ENCODE peak calls at places on chromosomes 6 and 20, in eight cellular contexts. One of them, this sample, is unnamed.

GRCh38 chr6:27889628-27890315 is 22.4 kb downstream of the OR2B2 start:
- DNase-seq in heart left ventricle: no peak
- DNase-seq in A549: no peak
- DNase-seq in tibial artery: no peak
- DNase-seq in cardiac muscle cell: no peak
- DNase-seq in GM06990: peak
- DNase-seq in omental fat pad: no peak
- DNase-seq in hepatocyte: no peak
- DNase-seq in this sample: no peak

GRCh38 chr20:38723069-38723981 is 961 bp upstream of the SLC32A1 start:
- DNase-seq in heart left ventricle: no peak
- DNase-seq in A549: no peak
- DNase-seq in tibial artery: no peak
- DNase-seq in cardiac muscle cell: no peak
- DNase-seq in GM06990: peak
- DNase-seq in omental fat pad: no peak
- DNase-seq in hepatocyte: no peak
- DNase-seq in this sample: peak

GRCh38 chr6:149317656-149318571 is at the start of gene TAB2:
- DNase-seq in heart left ventricle: peak
- DNase-seq in A549: no peak
- DNase-seq in tibial artery: peak
- DNase-seq in cardiac muscle cell: peak
- DNase-seq in GM06990: peak
- DNase-seq in omental fat pad: no peak
- DNase-seq in hepatocyte: peak
- DNase-seq in this sample: peak

GRCh38 chr6:31582230-31582601 is at the start of gene LTB:
- DNase-seq in heart left ventricle: no peak
- DNase-seq in A549: no peak
- DNase-seq in tibial artery: no peak
- DNase-seq in cardiac muscle cell: no peak
- DNase-seq in GM06990: no peak
- DNase-seq in omental fat pad: no peak
- DNase-seq in hepatocyte: no peak
- DNase-seq in this sample: peak

GRCh38 chr6:19697744-19698290 is 139.4 kb upstream of the ID4 start:
- DNase-seq in heart left ventricle: no peak
- DNase-seq in A549: no peak
- DNase-seq in tibial artery: no peak
- DNase-seq in cardiac muscle cell: no peak
- DNase-seq in GM06990: no peak
- DNase-seq in omental fat pad: no peak
- DNase-seq in hepatocyte: no peak
- DNase-seq in this sample: no peak

GRCh38 chr6:33414592-33415271 is 3.2 kb downstream of the CUTA start:
- DNase-seq in heart left ventricle: no peak
- DNase-seq in A549: no peak
- DNase-seq in tibial artery: no peak
- DNase-seq in cardiac muscle cell: no peak
- DNase-seq in GM06990: no peak
- DNase-seq in omental fat pad: no peak
- DNase-seq in hepatocyte: no peak
- DNase-seq in this sample: no peak

GRCh38 chr20:51769941-51770615 is 1.9 kb upstream of the ATP9A start:
- DNase-seq in heart left ventricle: no peak
- DNase-seq in A549: no peak
- DNase-seq in tibial artery: no peak
- DNase-seq in cardiac muscle cell: no peak
- DNase-seq in GM06990: no peak
- DNase-seq in omental fat pad: no peak
- DNase-seq in hepatocyte: no peak
- DNase-seq in this sample: no peak

GRCh38 chr6:90160013-90160412 is 136.6 kb downstream of the BACH2 start:
- DNase-seq in heart left ventricle: no peak
- DNase-seq in A549: no peak
- DNase-seq in tibial artery: no peak
- DNase-seq in cardiac muscle cell: peak
- DNase-seq in GM06990: no peak
- DNase-seq in omental fat pad: no peak
- DNase-seq in hepatocyte: peak
- DNase-seq in this sample: no peak

GRCh38 chr6:109165392-109165964 is 70.2 kb downstream of the CEP57L1 start:
- DNase-seq in heart left ventricle: peak
- DNase-seq in A549: no peak
- DNase-seq in tibial artery: no peak
- DNase-seq in cardiac muscle cell: peak
- DNase-seq in GM06990: no peak
- DNase-seq in omental fat pad: no peak
- DNase-seq in hepatocyte: peak
- DNase-seq in this sample: no peak

GRCh38 chr20:17843246-17844132 is 125.1 kb downstream of the SNX5 start:
- DNase-seq in heart left ventricle: peak
- DNase-seq in A549: no peak
- DNase-seq in tibial artery: peak
- DNase-seq in cardiac muscle cell: no peak
- DNase-seq in GM06990: no peak
- DNase-seq in omental fat pad: no peak
- DNase-seq in hepatocyte: no peak
- DNase-seq in this sample: no peak

GRCh38 chr20:6122111-6122872 is 538 bp downstream of the FERMT1 start:
- DNase-seq in heart left ventricle: no peak
- DNase-seq in A549: peak
- DNase-seq in tibial artery: no peak
- DNase-seq in cardiac muscle cell: peak
- DNase-seq in GM06990: no peak
- DNase-seq in omental fat pad: no peak
- DNase-seq in hepatocyte: peak
- DNase-seq in this sample: no peak

GRCh38 chr6:127177030-127177928 is 58.8 kb downstream of the RSPO3 start:
- DNase-seq in heart left ventricle: no peak
- DNase-seq in A549: no peak
- DNase-seq in tibial artery: no peak
- DNase-seq in cardiac muscle cell: no peak
- DNase-seq in GM06990: no peak
- DNase-seq in omental fat pad: no peak
- DNase-seq in hepatocyte: no peak
- DNase-seq in this sample: no peak

GRCh38 chr6:2891768-2892170 is 11.3 kb downstream of the SERPINB9 start:
- DNase-seq in heart left ventricle: no peak
- DNase-seq in A549: no peak
- DNase-seq in tibial artery: no peak
- DNase-seq in cardiac muscle cell: no peak
- DNase-seq in GM06990: peak
- DNase-seq in omental fat pad: no peak
- DNase-seq in hepatocyte: no peak
- DNase-seq in this sample: peak

DNA sequence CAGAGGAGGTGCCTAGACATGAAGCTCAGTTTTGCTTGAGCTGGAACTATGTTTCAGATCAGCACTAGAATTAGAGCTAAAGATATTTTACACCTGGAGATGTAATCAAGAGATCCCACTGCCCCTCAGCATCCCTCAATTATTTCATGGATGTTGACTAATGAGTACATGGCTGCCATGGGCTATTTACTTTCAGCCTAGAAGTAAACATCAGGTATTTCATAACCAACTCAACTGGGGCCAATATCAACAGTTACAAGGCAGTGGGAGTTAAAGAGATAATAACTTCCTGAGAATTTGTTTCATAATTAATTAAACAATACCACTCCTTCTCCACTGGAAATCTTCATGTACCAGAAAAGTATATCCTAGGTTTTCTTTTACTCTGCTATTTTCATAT is 366.8 kb upstream of the MARCKS start:
- DNase-seq in heart left ventricle: no peak
- DNase-seq in A549: no peak
- DNase-seq in tibial artery: no peak
- DNase-seq in cardiac muscle cell: no peak
- DNase-seq in GM06990: no peak
- DNase-seq in omental fat pad: no peak
- DNase-seq in hepatocyte: no peak
- DNase-seq in this sample: no peak
- TF ChIP-seq CTCF in heart left ventricle: no peak
- TF ChIP-seq CTCF in A549: no peak
- TF ChIP-seq CTCF in tibial artery: no peak
- TF ChIP-seq CTCF in cardiac muscle cell: no peak
- TF ChIP-seq CTCF in GM06990: no peak
- TF ChIP-seq CTCF in omental fat pad: no peak
- TF ChIP-seq CTCF in hepatocyte: no peak
- TF ChIP-seq CTCF in this sample: no peak

DNA sequence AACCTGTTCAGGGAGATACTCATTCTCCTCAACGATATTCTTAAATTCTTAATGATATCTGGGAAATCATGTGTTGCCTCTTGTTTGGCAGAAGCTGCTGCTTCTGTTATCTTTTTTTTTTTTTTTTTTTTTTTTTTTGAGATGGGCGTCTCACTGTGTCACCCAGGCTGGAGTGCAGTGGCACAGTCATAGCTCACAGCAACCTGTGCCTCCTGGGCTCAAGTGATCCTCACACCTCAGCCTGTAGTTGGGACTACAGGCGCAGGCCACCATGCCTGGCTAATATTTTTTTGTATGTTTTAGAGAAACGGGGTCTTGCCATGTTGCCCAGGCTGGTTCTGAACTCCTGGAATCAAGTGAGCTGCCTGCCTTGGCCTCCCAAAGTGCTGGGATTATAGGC is 34.2 kb downstream of the SCAF8 start:
- DNase-seq in heart left ventricle: no peak
- DNase-seq in A549: no peak
- DNase-seq in tibial artery: no peak
- DNase-seq in cardiac muscle cell: no peak
- DNase-seq in GM06990: no peak
- DNase-seq in omental fat pad: no peak
- DNase-seq in hepatocyte: no peak
- DNase-seq in this sample: no peak
- TF ChIP-seq CTCF in heart left ventricle: no peak
- TF ChIP-seq CTCF in A549: no peak
- TF ChIP-seq CTCF in tibial artery: no peak
- TF ChIP-seq CTCF in cardiac muscle cell: no peak
- TF ChIP-seq CTCF in GM06990: no peak
- TF ChIP-seq CTCF in omental fat pad: no peak
- TF ChIP-seq CTCF in hepatocyte: no peak
- TF ChIP-seq CTCF in this sample: no peak

GRCh38 chr6:53793318-53793975 is 1.4 kb upstream of the LRRC1 start:
- DNase-seq in heart left ventricle: peak
- DNase-seq in A549: peak
- DNase-seq in tibial artery: no peak
- DNase-seq in cardiac muscle cell: peak
- DNase-seq in GM06990: peak
- DNase-seq in omental fat pad: no peak
- DNase-seq in hepatocyte: peak
- DNase-seq in this sample: peak
- TF ChIP-seq CTCF in heart left ventricle: peak
- TF ChIP-seq CTCF in A549: no peak
- TF ChIP-seq CTCF in tibial artery: no peak
- TF ChIP-seq CTCF in cardiac muscle cell: no peak
- TF ChIP-seq CTCF in GM06990: no peak
- TF ChIP-seq CTCF in omental fat pad: no peak
- TF ChIP-seq CTCF in hepatocyte: no peak
- TF ChIP-seq CTCF in this sample: no peak

GRCh38 chr6:50711686-50712085 is 1.6 kb upstream of the TFAP2D start:
- DNase-seq in heart left ventricle: no peak
- DNase-seq in A549: no peak
- DNase-seq in tibial artery: no peak
- DNase-seq in cardiac muscle cell: no peak
- DNase-seq in GM06990: no peak
- DNase-seq in omental fat pad: no peak
- DNase-seq in hepatocyte: no peak
- DNase-seq in this sample: no peak
- TF ChIP-seq CTCF in heart left ventricle: no peak
- TF ChIP-seq CTCF in A549: no peak
- TF ChIP-seq CTCF in tibial artery: no peak
- TF ChIP-seq CTCF in cardiac muscle cell: no peak
- TF ChIP-seq CTCF in GM06990: no peak
- TF ChIP-seq CTCF in omental fat pad: no peak
- TF ChIP-seq CTCF in hepatocyte: no peak
- TF ChIP-seq CTCF in this sample: no peak

GRCh38 chr6:35449287-35449881 is 2.8 kb upstream of the FANCE start:
- DNase-seq in heart left ventricle: no peak
- DNase-seq in A549: peak
- DNase-seq in tibial artery: no peak
- DNase-seq in cardiac muscle cell: peak
- DNase-seq in GM06990: peak
- DNase-seq in omental fat pad: no peak
- DNase-seq in hepatocyte: peak
- DNase-seq in this sample: peak
- TF ChIP-seq CTCF in heart left ventricle: peak
- TF ChIP-seq CTCF in A549: peak
- TF ChIP-seq CTCF in tibial artery: peak
- TF ChIP-seq CTCF in cardiac muscle cell: peak
- TF ChIP-seq CTCF in GM06990: peak
- TF ChIP-seq CTCF in omental fat pad: no peak
- TF ChIP-seq CTCF in hepatocyte: peak
- TF ChIP-seq CTCF in this sample: peak

GRCh38 chr20:62477669-62478450 is 2.1 kb upstream of the GATA5 start:
- DNase-seq in heart left ventricle: no peak
- DNase-seq in A549: no peak
- DNase-seq in tibial artery: no peak
- DNase-seq in cardiac muscle cell: peak
- DNase-seq in GM06990: no peak
- DNase-seq in omental fat pad: no peak
- DNase-seq in hepatocyte: no peak
- DNase-seq in this sample: no peak
- TF ChIP-seq CTCF in heart left ventricle: no peak
- TF ChIP-seq CTCF in A549: peak
- TF ChIP-seq CTCF in tibial artery: no peak
- TF ChIP-seq CTCF in cardiac muscle cell: peak
- TF ChIP-seq CTCF in GM06990: no peak
- TF ChIP-seq CTCF in omental fat pad: no peak
- TF ChIP-seq CTCF in hepatocyte: peak
- TF ChIP-seq CTCF in this sample: no peak

GRCh38 chr6:133289733-133290306 is 48.7 kb downstream of the EYA4 start:
- DNase-seq in heart left ventricle: no peak
- DNase-seq in A549: no peak
- DNase-seq in tibial artery: no peak
- DNase-seq in cardiac muscle cell: no peak
- DNase-seq in GM06990: no peak
- DNase-seq in omental fat pad: no peak
- DNase-seq in hepatocyte: no peak
- DNase-seq in this sample: no peak

GRCh38 chr6:133291671-133292070 is 50.5 kb downstream of the EYA4 start:
- DNase-seq in heart left ventricle: no peak
- DNase-seq in A549: no peak
- DNase-seq in tibial artery: no peak
- DNase-seq in cardiac muscle cell: no peak
- DNase-seq in GM06990: no peak
- DNase-seq in omental fat pad: no peak
- DNase-seq in hepatocyte: no peak
- DNase-seq in this sample: no peak

GRCh38 chr6:133288662-133289061 is 47.5 kb downstream of the EYA4 start:
- DNase-seq in heart left ventricle: no peak
- DNase-seq in A549: no peak
- DNase-seq in tibial artery: no peak
- DNase-seq in cardiac muscle cell: no peak
- DNase-seq in GM06990: no peak
- DNase-seq in omental fat pad: no peak
- DNase-seq in hepatocyte: no peak
- DNase-seq in this sample: no peak

GRCh38 chr6:133290926-133291325 is 49.8 kb downstream of the EYA4 start:
- DNase-seq in heart left ventricle: no peak
- DNase-seq in A549: no peak
- DNase-seq in tibial artery: no peak
- DNase-seq in cardiac muscle cell: no peak
- DNase-seq in GM06990: no peak
- DNase-seq in omental fat pad: no peak
- DNase-seq in hepatocyte: no peak
- DNase-seq in this sample: no peak

GRCh38 chr6:133286765-133287164 is 45.6 kb downstream of the EYA4 start:
- DNase-seq in heart left ventricle: no peak
- DNase-seq in A549: no peak
- DNase-seq in tibial artery: no peak
- DNase-seq in cardiac muscle cell: no peak
- DNase-seq in GM06990: no peak
- DNase-seq in omental fat pad: no peak
- DNase-seq in hepatocyte: peak
- DNase-seq in this sample: no peak
- TF ChIP-seq CTCF in heart left ventricle: no peak
- TF ChIP-seq CTCF in A549: peak
- TF ChIP-seq CTCF in tibial artery: no peak
- TF ChIP-seq CTCF in cardiac muscle cell: peak
- TF ChIP-seq CTCF in GM06990: peak
- TF ChIP-seq CTCF in omental fat pad: no peak
- TF ChIP-seq CTCF in hepatocyte: peak
- TF ChIP-seq CTCF in this sample: peak

This sample was measured in GM20000.